ENCODE peak calls at places on chromosomes 13 and 19, in four cellular contexts. E is H1, S is K562, N is HepG2. Y is an unnamed sample.

GRCh38 chr13:81048026-81048461 is 707.1 kb upstream of the SPRY2 start:
- DNase-seq in S (no peak), N (no peak), E (no peak), Y (peak; percentile 21)

GRCh38 chr19:44684892-44685847 is 13.8 kb upstream of the CEACAM16 start:
- DNase-seq in S (peak; percentile 68), E (no peak), N (peak; percentile 37), Y (no peak)

GRCh38 chr13:70390064-70390463 is 281.8 kb upstream of the KLHL1 start:
- DNase-seq in E (no peak), N (no peak), S (no peak), Y (no peak)

GRCh38 chr13:48567521-48568331 is 34.8 kb upstream of the RCBTB2 start:
- DNase-seq in E (no peak), N (peak; percentile 70), S (no peak), Y (no peak)

GRCh38 chr19:53696951-53697350 is 65.2 kb downstream of the DPRX start:
- DNase-seq in N (no peak), S (no peak), E (no peak), Y (no peak)

GRCh38 chr19:27887946-27888345 is 1325.0 kb downstream of the UQCRFS1 start:
- DNase-seq in S (no peak), E (no peak), N (no peak), Y (no peak)

GRCh38 chr19:18637644-18638630 is 1.1 kb downstream of the KLHL26 start:
- DNase-seq in N (no peak), E (no peak), S (peak; percentile 44), Y (no peak)

GRCh38 chr19:58545286-58546068 is 1.6 kb downstream of the TRIM28 start:
- DNase-seq in E (no peak), S (peak; percentile 23), N (no peak), Y (no peak)

GRCh38 chr19:28949027-28949426 is 263.9 kb downstream of the UQCRFS1 start:
- DNase-seq in E (no peak), S (no peak), N (no peak), Y (no peak)

GRCh38 chr19:28941833-28942232 is 271.1 kb downstream of the UQCRFS1 start:
- DNase-seq in S (no peak), E (no peak), N (no peak), Y (no peak)

GRCh38 chr19:28948531-28948930 is 264.4 kb downstream of the UQCRFS1 start:
- DNase-seq in N (no peak), S (no peak), E (no peak), Y (no peak)

GRCh38 chr19:28940751-28941500 is 272.0 kb downstream of the UQCRFS1 start:
- DNase-seq in E (no peak), N (no peak), S (no peak), Y (no peak)

GRCh38 chr19:28943651-28944050 is 269.3 kb downstream of the UQCRFS1 start:
- DNase-seq in N (no peak), E (peak; percentile 58), S (peak; percentile 42), Y (no peak)
- TF ChIP-seq HDAC6 in N (no peak), E (no peak), S (no peak), Y (no peak)

GRCh38 chr19:43495082-43495481 is 9.5 kb downstream of the PHLDB3 start:
- DNase-seq in S (no peak), E (no peak), N (no peak), Y (no peak)

GRCh38 chr19:43499042-43499441 is 5.5 kb downstream of the PHLDB3 start:
- DNase-seq in S (no peak), N (peak; percentile 81), E (no peak), Y (no peak)

GRCh38 chr19:43501661-43502418 is 2.7 kb downstream of the PHLDB3 start:
- DNase-seq in S (no peak), E (peak; percentile 83), N (no peak), Y (no peak)

GRCh38 chr19:43498233-43498830 is 6.2 kb downstream of the PHLDB3 start:
- DNase-seq in E (no peak), S (no peak), N (no peak), Y (no peak)

GRCh38 chr19:43496960-43497359 is 7.6 kb downstream of the PHLDB3 start:
- DNase-seq in E (no peak), N (no peak), S (no peak), Y (no peak)
- TF ChIP-seq HDAC6 in E (no peak), N (no peak), S (no peak), Y (no peak)

GRCh38 chr13:103615778-103616177 is 549.6 kb upstream of the SLC10A2 start:
- DNase-seq in E (no peak), S (no peak), N (no peak), Y (no peak)
- TF ChIP-seq HDAC6 in E (no peak), S (no peak), N (no peak), Y (no peak)

DNA sequence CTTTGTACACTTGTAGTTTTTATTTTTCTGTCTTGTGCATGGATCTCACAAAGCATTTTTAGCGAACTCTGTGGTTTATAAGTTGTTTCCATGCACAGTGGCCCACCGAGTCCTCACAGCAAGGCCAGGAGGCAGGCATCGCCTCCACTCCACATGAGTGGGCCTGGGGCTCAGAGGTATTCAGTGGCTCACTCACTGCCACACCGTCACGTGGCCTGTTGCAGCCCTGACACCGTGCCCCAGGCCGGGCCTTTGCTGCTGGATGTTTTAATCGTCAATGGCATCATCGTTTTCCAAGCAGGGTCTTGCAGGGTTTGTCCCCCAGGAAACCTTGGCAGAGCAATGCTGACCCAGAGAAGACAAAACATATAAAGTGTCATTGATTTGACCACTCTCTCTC is 59.8 kb downstream of the SPACA7 start:
- DNase-seq in N (no peak), E (no peak), S (no peak), Y (no peak)
- TF ChIP-seq HDAC6 in N (no peak), E (no peak), S (no peak), Y (no peak)

GRCh38 chr19:35722897-35723296 is 5.1 kb downstream of the KMT2B start:
- DNase-seq in S (no peak), N (no peak), E (no peak), Y (no peak)
- TF ChIP-seq HDAC6 in S (no peak), N (no peak), E (no peak), Y (no peak)

DNA sequence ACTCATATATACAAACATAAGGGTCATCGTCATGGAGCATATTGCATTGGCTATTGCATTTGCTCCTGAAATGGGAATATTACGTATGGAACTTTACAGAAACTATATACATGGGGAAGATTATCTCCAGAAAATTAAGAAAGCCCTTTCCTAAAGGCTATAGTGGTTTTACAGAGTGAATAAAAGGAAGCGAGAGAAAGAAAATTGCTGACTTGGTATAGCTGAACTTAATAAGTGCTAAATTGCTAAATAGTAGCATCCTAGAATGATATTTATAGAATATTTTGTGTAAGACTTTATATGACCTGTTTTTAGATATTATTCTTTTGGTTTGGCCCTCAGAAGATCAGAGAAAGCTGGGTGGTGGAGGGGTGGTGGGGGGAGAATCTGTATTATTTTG is 114.6 kb downstream of the FLT1 start:
- DNase-seq in E (no peak), N (no peak), S (no peak), Y (no peak)
- TF ChIP-seq HDAC6 in E (no peak), N (no peak), S (no peak), Y (no peak)

GRCh38 chr13:98307392-98307743 is 130.3 kb upstream of the RNF113B start:
- DNase-seq in E (no peak), S (no peak), N (no peak), Y (no peak)

GRCh38 chr13:98309569-98310335 is 132.7 kb upstream of the RNF113B start:
- DNase-seq in S (no peak), N (no peak), E (no peak), Y (no peak)

GRCh38 chr13:98308525-98308911 is 131.4 kb upstream of the RNF113B start:
- DNase-seq in S (no peak), E (no peak), N (no peak), Y (no peak)

GRCh38 chr13:98305670-98306069 is 128.6 kb upstream of the RNF113B start:
- DNase-seq in N (no peak), S (no peak), E (no peak), Y (no peak)

DNA sequence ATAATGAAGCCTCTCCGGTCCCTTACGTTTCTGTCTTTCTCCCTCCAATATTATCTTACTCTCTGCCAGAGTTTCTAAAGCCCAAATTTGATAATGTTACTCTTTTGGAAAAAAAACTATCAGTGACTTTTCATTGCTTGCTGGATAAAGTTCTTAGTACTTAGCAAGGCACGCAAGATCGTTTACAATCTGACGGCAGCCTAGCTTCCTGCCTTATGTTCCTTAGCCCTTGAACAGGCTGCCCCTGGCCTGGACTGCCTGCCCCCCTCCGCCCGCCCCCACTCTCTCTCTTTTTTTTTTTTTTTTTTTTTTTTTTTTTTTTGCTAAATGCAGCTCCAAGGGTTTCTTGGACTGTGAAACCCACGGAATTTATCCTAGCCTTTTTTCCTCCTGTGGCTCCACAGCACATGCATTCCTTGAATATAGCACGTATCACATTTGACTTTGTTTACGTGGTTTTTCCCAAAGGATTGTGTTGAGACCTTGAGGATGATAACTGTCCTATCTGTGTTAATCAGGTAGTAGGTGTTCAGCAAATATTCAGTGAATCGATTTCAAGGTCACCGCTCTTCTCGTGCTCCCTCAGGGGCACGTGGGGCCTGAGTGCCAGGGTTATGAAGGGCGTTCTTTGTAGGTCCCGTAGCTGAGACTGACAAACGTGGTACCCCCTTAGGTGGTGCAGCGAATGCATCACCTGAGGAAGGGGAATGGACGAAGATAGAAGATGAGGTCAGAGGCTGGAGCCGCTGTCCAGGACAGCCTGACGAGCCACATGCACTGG is 130.9 kb upstream of the RNF113B start:
- DNase-seq in N (no peak), E (no peak), S (no peak), Y (no peak)
- TF ChIP-seq HDAC6 in N (no peak), E (no peak), S (no peak), Y (no peak)

DNA sequence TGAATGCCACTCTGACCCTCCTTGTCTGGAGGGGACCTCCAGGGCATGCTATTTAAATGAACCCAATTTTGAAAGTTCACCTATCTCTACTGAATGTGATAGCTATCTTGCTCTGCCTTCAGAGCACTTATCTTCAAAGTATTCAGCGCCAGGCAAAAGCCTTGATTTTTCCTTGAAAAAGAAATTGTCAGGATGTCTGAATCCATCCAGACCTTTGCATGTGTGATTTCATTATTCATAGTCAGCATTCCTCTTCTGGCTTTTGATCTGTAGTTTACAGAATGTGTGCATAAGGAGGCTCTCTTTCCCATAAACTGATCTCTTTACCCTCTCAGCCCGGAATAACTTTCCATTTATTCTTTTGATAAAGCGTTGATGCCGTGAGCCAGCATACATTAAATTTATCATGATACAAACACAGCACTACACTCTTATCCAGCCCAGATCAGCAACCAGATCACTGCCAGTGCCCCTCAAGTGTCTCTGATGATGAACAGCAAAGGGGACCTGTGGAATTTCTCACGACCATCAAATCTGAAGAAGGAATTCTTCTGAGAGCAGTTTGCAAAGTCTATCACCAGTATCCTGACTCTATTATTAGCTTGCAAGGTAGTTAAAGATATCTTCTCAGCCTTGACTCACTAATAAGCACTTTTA is 130.8 kb downstream of the DNAJC15 start:
- DNase-seq in S (no peak), E (no peak), N (no peak), Y (no peak)
- TF ChIP-seq HDAC6 in S (no peak), E (no peak), N (no peak), Y (no peak)